ENCODE peak calls at places on chromosomes 16 and 17, in ten cellular contexts. B is GM03348, Q is tibial artery, G is GM12891, U is hypothalamus, D is amniotic stem cell, L is GM13976, Z is T-helper 2 cell, P is AG09319, K is fibroblast of the conjunctiva. O is an unnamed sample.

GRCh38 chr17:37100231-37100630 is 151.5 kb downstream of the AATF start:
- DNase-seq in B (no peak), Q (no peak), G (no peak), U (no peak), D (no peak), L (no peak), Z (no peak), P (no peak), K (no peak), O (no peak)

GRCh38 chr16:65817066-65817465 is 549.4 kb upstream of the CDH5 start:
- DNase-seq in B (no peak), Q (no peak), G (no peak), U (no peak), D (no peak), L (no peak), Z (no peak), P (no peak), K (no peak), O (no peak)

GRCh38 chr17:37828313-37829124 is 83.7 kb upstream of the HNF1B start:
- DNase-seq in B (no peak), Q (no peak), G (no peak), U (no peak), D (no peak), L (no peak), Z (no peak), P (no peak), K (peak; percentile 5), O (no peak)

GRCh38 chr16:68902376-68903345 is 59.3 kb downstream of the TANGO6 start:
- DNase-seq in B (peak; percentile 59), Q (no peak), G (peak; percentile 15), U (peak; percentile 71), D (peak; percentile 21), L (peak; percentile 37), Z (no peak), P (no peak), K (peak; percentile 39), O (peak; percentile 15)

GRCh38 chr16:7405166-7405565 is 72.5 kb downstream of the RBFOX1 start:
- DNase-seq in B (no peak), Q (no peak), G (no peak), U (peak; percentile 65), D (no peak), L (no peak), Z (no peak), P (no peak), K (no peak), O (no peak)

GRCh38 chr16:75251280-75252048 is at the start of gene BCAR1:
- DNase-seq in B (peak; percentile 95), Q (peak; percentile 94), G (peak; percentile 95), U (peak; percentile 88), D (peak; percentile 89), L (peak; percentile 94), Z (no peak), P (peak; percentile 78), K (peak; percentile 76), O (peak; percentile 73)

GRCh38 chr16:56858375-56858774 is 6.6 kb upstream of the SLC12A3 start:
- DNase-seq in B (no peak), Q (no peak), G (no peak), U (no peak), D (no peak), L (no peak), Z (no peak), P (no peak), K (no peak), O (no peak)

GRCh38 chr17:61128671-61129115 is 270.9 kb upstream of the TBX2 start:
- DNase-seq in B (peak; percentile 43), Q (no peak), G (no peak), U (no peak), D (no peak), L (no peak), Z (no peak), P (peak; percentile 38), K (peak; percentile 34), O (no peak)

GRCh38 chr17:10875984-10876555 is 38.2 kb upstream of the PIRT start:
- DNase-seq in B (peak; percentile 67), Q (no peak), G (peak; percentile 27), U (peak; percentile 68), D (no peak), L (peak; percentile 46), Z (no peak), P (no peak), K (peak; percentile 1), O (no peak)

GRCh38 chr16:87705780-87706277 is 60.0 kb downstream of the KLHDC4 start:
- DNase-seq in B (no peak), Q (no peak), G (no peak), U (no peak), D (no peak), L (no peak), Z (no peak), P (no peak), K (no peak), O (no peak)

GRCh38 chr16:55630774-55631173 is 25.0 kb upstream of the SLC6A2 start:
- DNase-seq in B (no peak), Q (no peak), G (no peak), U (no peak), D (no peak), L (no peak), Z (no peak), P (no peak), K (no peak), O (no peak)

GRCh38 chr16:19804538-19805323 is 79.9 kb downstream of the GPRC5B start:
- DNase-seq in B (no peak), Q (peak; percentile 73), G (no peak), U (no peak), D (no peak), L (no peak), Z (no peak), P (no peak), K (no peak), O (no peak)

GRCh38 chr16:48287239-48287638 is 39.9 kb upstream of the ABCC11 start:
- DNase-seq in B (no peak), Q (no peak), G (no peak), U (no peak), D (no peak), L (no peak), Z (no peak), P (no peak), K (no peak), O (no peak)

O was measured in AG04450.